ENCODE peak calls at places on chromosomes 6 and 20, in seven cellular contexts. Q is mesothelial cell of epicardium, L is NCI-H2081, T is fibroblast of villous mesenchyme, C is PC-3, R is ELF-1, A is pancreas. E is an unnamed sample.

GRCh38 chr20:32971703-32972161 is 32.5 kb downstream of the SUN5 start:
- DNase-seq in Q (no peak), L (no peak), T (no peak), C (no peak), R (no peak), A (no peak), E (no peak)

GRCh38 chr20:25083773-25084615 is 2.1 kb upstream of the VSX1 start:
- DNase-seq in Q (no peak), L (no peak), T (no peak), C (no peak), R (peak), A (no peak), E (no peak)

GRCh38 chr6:142416179-142416578 is 114.4 kb downstream of the ADGRG6 start:
- DNase-seq in Q (no peak), L (no peak), T (peak), C (peak), R (peak), A (no peak), E (no peak)

GRCh38 chr20:59242714-59243626 is 57.4 kb upstream of the EDN3 start:
- DNase-seq in Q (no peak), L (no peak), T (no peak), C (peak), R (no peak), A (no peak), E (no peak)

GRCh38 chr6:114342826-114343781 is at the start of gene HS3ST5:
- DNase-seq in Q (peak), L (peak), T (no peak), C (peak), R (peak), A (peak), E (no peak)

GRCh38 chr6:9623228-9623832 is 791.5 kb downstream of the TFAP2A start:
- DNase-seq in Q (no peak), L (no peak), T (no peak), C (no peak), R (no peak), A (no peak), E (no peak)

GRCh38 chr6:17101422-17102257 is at the start of gene STMND1:
- DNase-seq in Q (peak), L (peak), T (peak), C (peak), R (peak), A (peak), E (no peak)

GRCh38 chr6:116412270-116412669 is 41.5 kb downstream of the DSE start:
- DNase-seq in Q (no peak), L (no peak), T (no peak), C (no peak), R (no peak), A (no peak), E (no peak)

GRCh38 chr20:52160805-52161204 is 30.8 kb downstream of the ZFP64 start:
- DNase-seq in Q (no peak), L (no peak), T (no peak), C (no peak), R (no peak), A (no peak), E (no peak)

GRCh38 chr20:33211817-33212424 is 5.2 kb upstream of the BPIFA3 start:
- DNase-seq in Q (no peak), L (peak), T (peak), C (peak), R (peak), A (peak), E (peak)

GRCh38 chr6:12119085-12119588 is 107.0 kb downstream of the HIVEP1 start:
- DNase-seq in Q (no peak), L (no peak), T (no peak), C (no peak), R (no peak), A (peak), E (no peak)

GRCh38 chr6:145669627-145670034 is 65.7 kb downstream of the EPM2A start:
- DNase-seq in Q (no peak), L (no peak), T (peak), C (peak), R (no peak), A (no peak), E (no peak)

GRCh38 chr20:47857994-47858557 is 72.8 kb upstream of the SULF2 start:
- DNase-seq in Q (no peak), L (no peak), T (no peak), C (no peak), R (peak), A (no peak), E (no peak)

GRCh38 chr6:141105481-141105880 is 1027.2 kb upstream of the GJE1 start:
- DNase-seq in Q (no peak), L (peak), T (peak), C (no peak), R (peak), A (no peak), E (no peak)

GRCh38 chr20:17648306-17648646 is 33.8 kb downstream of the RRBP1 start:
- DNase-seq in Q (no peak), L (no peak), T (peak), C (no peak), R (no peak), A (no peak), E (no peak)

GRCh38 chr20:51854912-51855311 is 52.6 kb upstream of the SALL4 start:
- DNase-seq in Q (no peak), L (no peak), T (peak), C (peak), R (no peak), A (no peak), E (no peak)

GRCh38 chr6:142822882-142823578 is 121.9 kb downstream of the HIVEP2 start:
- DNase-seq in Q (no peak), L (no peak), T (no peak), C (no peak), R (peak), A (no peak), E (no peak)

GRCh38 chr20:45049438-45049837 is 51.5 kb downstream of the KCNS1 start:
- DNase-seq in Q (no peak), L (no peak), T (no peak), C (no peak), R (no peak), A (no peak), E (no peak)

GRCh38 chr6:8064638-8065518 is 689 bp upstream of the BLOC1S5 start:
- DNase-seq in Q (no peak), L (no peak), T (no peak), C (no peak), R (no peak), A (no peak), E (no peak)

GRCh38 chr20:19661717-19662637 is 96.1 kb upstream of the RIN2 start:
- DNase-seq in Q (no peak), L (peak), T (peak), C (peak), R (peak), A (peak), E (peak)

GRCh38 chr20:58195047-58195446 is 33.4 kb downstream of the ANKRD60 start:
- DNase-seq in Q (no peak), L (no peak), T (no peak), C (no peak), R (no peak), A (no peak), E (no peak)

GRCh38 chr20:53900380-53900999 is 169.9 kb downstream of the BCAS1 start:
- DNase-seq in Q (no peak), L (no peak), T (no peak), C (peak), R (no peak), A (no peak), E (no peak)

GRCh38 chr20:38043512-38044300 is 10.2 kb downstream of the RPRD1B start:
- DNase-seq in Q (no peak), L (no peak), T (peak), C (peak), R (peak), A (no peak), E (no peak)

E was measured in NCI-H1092.